ENCODE peak calls at places on chromosomes 6 and 20, in nine cellular contexts. K, E, H, U, J, Q, R, P and S are unnamed samples.

GRCh38 chr20:40958598-40958997 is 70.0 kb upstream of the TOP1 start:
- DNase-seq in K (no peak), E (no peak), H (no peak), U (no peak), J (peak), Q (no peak), R (no peak), P (no peak), S (peak)

GRCh38 chr20:19615629-19616028 is 142.4 kb upstream of the RIN2 start:
- DNase-seq in K (no peak), E (no peak), H (no peak), U (no peak), J (no peak), Q (no peak), R (no peak), P (no peak), S (no peak)

GRCh38 chr6:152146385-152146784 is 338.9 kb downstream of the ESR1 start:
- DNase-seq in K (no peak), E (no peak), H (no peak), U (no peak), J (no peak), Q (no peak), R (no peak), P (no peak), S (no peak)

GRCh38 chr20:57251344-57251743 is 15.1 kb downstream of the BMP7 start:
- DNase-seq in K (no peak), E (no peak), H (no peak), U (no peak), J (no peak), Q (no peak), R (no peak), P (no peak), S (no peak)

GRCh38 chr6:112956696-112957525 is 609.8 kb downstream of the RFPL4B start:
- DNase-seq in K (no peak), E (no peak), H (no peak), U (no peak), J (peak), Q (no peak), R (no peak), P (no peak), S (no peak)

GRCh38 chr20:45153147-45153546 is 21.6 kb upstream of the PI3 start:
- DNase-seq in K (no peak), E (no peak), H (peak), U (no peak), J (no peak), Q (no peak), R (no peak), P (no peak), S (no peak)

GRCh38 chr20:58715709-58716475 is 23.3 kb downstream of the NPEPL1 start:
- DNase-seq in K (peak), E (no peak), H (no peak), U (no peak), J (peak), Q (peak), R (no peak), P (no peak), S (peak)

GRCh38 chr6:28240517-28240916 is 11.6 kb downstream of the ZKSCAN4 start:
- DNase-seq in K (no peak), E (no peak), H (no peak), U (no peak), J (no peak), Q (no peak), R (no peak), P (no peak), S (no peak)

GRCh38 chr6:31090973-31091364 is 21.4 kb downstream of the C6orf15 start:
- DNase-seq in K (no peak), E (no peak), H (no peak), U (no peak), J (no peak), Q (no peak), R (no peak), P (no peak), S (no peak)

GRCh38 chr6:53059648-53060589 is 5.3 kb upstream of the FBXO9 start:
- DNase-seq in K (no peak), E (no peak), H (no peak), U (no peak), J (peak), Q (no peak), R (no peak), P (no peak), S (no peak)

GRCh38 chr6:150799276-150799805 is 66.2 kb upstream of the MTHFD1L start:
- DNase-seq in K (no peak), E (no peak), H (no peak), U (no peak), J (peak), Q (no peak), R (no peak), P (no peak), S (no peak)

GRCh38 chr6:89974776-89975175 is 80.5 kb downstream of the GJA10 start:
- DNase-seq in K (no peak), E (no peak), H (no peak), U (no peak), J (no peak), Q (no peak), R (no peak), P (no peak), S (no peak)

GRCh38 chr6:48568856-48569255 is 457.9 kb upstream of the PTCHD4 start:
- DNase-seq in K (no peak), E (no peak), H (no peak), U (no peak), J (no peak), Q (no peak), R (no peak), P (no peak), S (no peak)

GRCh38 chr20:9163995-9164394 is 95.1 kb downstream of the PLCB4 start:
- DNase-seq in K (no peak), E (no peak), H (no peak), U (no peak), J (no peak), Q (no peak), R (no peak), P (no peak), S (no peak)

GRCh38 chr20:57582432-57583288 is 21.8 kb downstream of the PCK1 start:
- DNase-seq in K (no peak), E (no peak), H (peak), U (peak), J (peak), Q (no peak), R (no peak), P (no peak), S (no peak)

GRCh38 chr6:18752278-18753057 is 365.3 kb downstream of the RNF144B start:
- DNase-seq in K (no peak), E (no peak), H (no peak), U (no peak), J (no peak), Q (no peak), R (no peak), P (peak), S (no peak)